ENCODE peak calls at places on chromosome 12, in four cellular contexts. One of them, this sample, is unnamed.
A peak's percentile ranks its signal among the peaks of the same experiment; 100 is the strongest.

GRCh38 chr12:106841471-106842302 is 67.2 kb downstream of the RIC8B start:
- DNase-seq in T-helper 9 cell: peak; percentile 18
- DNase-seq in iris pigment epithelial cell: peak; percentile 42
- DNase-seq in NCI-H524: peak; percentile 47
- DNase-seq in this sample: no peak

GRCh38 chr12:48883305-48884171 is 17.9 kb upstream of the RND1 start:
- DNase-seq in T-helper 9 cell: no peak
- DNase-seq in iris pigment epithelial cell: no peak
- DNase-seq in NCI-H524: peak; percentile 58
- DNase-seq in this sample: no peak

GRCh38 chr12:120686151-120686689 is 729 bp upstream of the MLEC start:
- DNase-seq in T-helper 9 cell: peak; percentile 95
- DNase-seq in iris pigment epithelial cell: peak; percentile 97
- DNase-seq in NCI-H524: peak; percentile 96
- DNase-seq in this sample: peak; percentile 92

GRCh38 chr12:53287741-53288216 is 7.6 kb upstream of the PFDN5 start:
- DNase-seq in T-helper 9 cell: peak; percentile 58
- DNase-seq in iris pigment epithelial cell: peak; percentile 51
- DNase-seq in NCI-H524: peak; percentile 46
- DNase-seq in this sample: peak; percentile 57

GRCh38 chr12:68975811-68976210 is 42.8 kb upstream of the CPM start:
- DNase-seq in T-helper 9 cell: no peak
- DNase-seq in iris pigment epithelial cell: no peak
- DNase-seq in NCI-H524: no peak
- DNase-seq in this sample: no peak

GRCh38 chr12:32993404-32993803 is 96.8 kb upstream of the PKP2 start:
- DNase-seq in T-helper 9 cell: no peak
- DNase-seq in iris pigment epithelial cell: no peak
- DNase-seq in NCI-H524: no peak
- DNase-seq in this sample: no peak

GRCh38 chr12:62808166-62808879 is 126.6 kb downstream of the PPM1H start:
- DNase-seq in T-helper 9 cell: no peak
- DNase-seq in iris pigment epithelial cell: no peak
- DNase-seq in NCI-H524: peak; percentile 98
- DNase-seq in this sample: no peak

GRCh38 chr12:5451251-5451650 is 19.3 kb downstream of the NTF3 start:
- DNase-seq in T-helper 9 cell: no peak
- DNase-seq in iris pigment epithelial cell: peak; percentile 43
- DNase-seq in NCI-H524: no peak
- DNase-seq in this sample: no peak

GRCh38 chr12:1488908-1489381 is 105.4 kb downstream of the FBXL14 start:
- DNase-seq in T-helper 9 cell: no peak
- DNase-seq in iris pigment epithelial cell: peak; percentile 79
- DNase-seq in NCI-H524: no peak
- DNase-seq in this sample: no peak

This sample was measured in T-helper 17 cell.